ENCODE peak calls at places on chromosome 20, in eight cellular contexts. J is lung, C is Calu3, D is cardiac fibroblast, H is NB4, S is OCI-LY7, G is H9, Q is fibroblast of mammary gland. F is an unnamed sample.

GRCh38 chr20:36856196-36856595 is 19.7 kb upstream of the TLDC2 start:
- DNase-seq in J (no peak), C (no peak), D (no peak), H (no peak), S (no peak), G (no peak), Q (peak; percentile 57), F (no peak)

GRCh38 chr20:24503352-24503931 is 34.0 kb downstream of the SYNDIG1 start:
- DNase-seq in J (peak; percentile 26), C (no peak), D (peak; percentile 57), H (no peak), S (no peak), G (peak; percentile 19), Q (peak; percentile 68), F (no peak)

GRCh38 chr20:18004389-18005031 is 35.7 kb downstream of the MGME1 start:
- DNase-seq in J (no peak), C (no peak), D (no peak), H (no peak), S (no peak), G (no peak), Q (peak; percentile 41), F (no peak)

GRCh38 chr20:33037456-33037855 is 6.0 kb downstream of the BPIFB6 start:
- DNase-seq in J (no peak), C (no peak), D (no peak), H (no peak), S (no peak), G (no peak), Q (no peak), F (no peak)

GRCh38 chr20:3390759-3391500 is 16.5 kb downstream of the DNAAF9 start:
- DNase-seq in J (no peak), C (no peak), D (no peak), H (no peak), S (no peak), G (no peak), Q (no peak), F (no peak)

GRCh38 chr20:16392346-16392745 is 180.9 kb downstream of the KIF16B start:
- DNase-seq in J (no peak), C (no peak), D (no peak), H (no peak), S (peak; percentile 49), G (no peak), Q (no peak), F (no peak)

GRCh38 chr20:59776626-59777320 is 156.7 kb downstream of the SYCP2 start:
- DNase-seq in J (no peak), C (no peak), D (no peak), H (peak; percentile 24), S (no peak), G (peak; percentile 19), Q (no peak), F (no peak)

GRCh38 chr20:9015984-9016324 is 52.9 kb upstream of the PLCB4 start:
- DNase-seq in J (no peak), C (no peak), D (peak; percentile 21), H (no peak), S (no peak), G (no peak), Q (peak; percentile 53), F (no peak)

GRCh38 chr20:25864986-25865714 is 168.5 kb upstream of the ZNF337 start:
- DNase-seq in J (no peak), C (no peak), D (no peak), H (no peak), S (no peak), G (no peak), Q (no peak), F (peak; percentile 77)

GRCh38 chr20:10033905-10034304 is 882 bp upstream of the ANKEF1 start:
- DNase-seq in J (no peak), C (no peak), D (no peak), H (no peak), S (no peak), G (no peak), Q (no peak), F (no peak)

GRCh38 chr20:51368461-51369211 is 173.9 kb downstream of the NFATC2 start:
- DNase-seq in J (no peak), C (no peak), D (no peak), H (no peak), S (no peak), G (no peak), Q (peak; percentile 60), F (no peak)

GRCh38 chr20:63475209-63475608 is 2.8 kb upstream of the KCNQ2 start:
- DNase-seq in J (no peak), C (no peak), D (peak; percentile 30), H (peak; percentile 55), S (no peak), G (peak; percentile 77), Q (peak; percentile 13), F (no peak)

GRCh38 chr20:41408986-41409385 is 42.4 kb upstream of the EMILIN3 start:
- DNase-seq in J (no peak), C (no peak), D (no peak), H (peak; percentile 82), S (no peak), G (no peak), Q (no peak), F (no peak)

GRCh38 chr20:58192567-58192966 is 35.9 kb downstream of the ANKRD60 start:
- DNase-seq in J (no peak), C (peak; percentile 30), D (no peak), H (peak; percentile 20), S (peak; percentile 4), G (peak; percentile 50), Q (no peak), F (no peak)

GRCh38 chr20:17898548-17898994 is 70.0 kb downstream of the SNX5 start:
- DNase-seq in J (peak; percentile 74), C (peak; percentile 41), D (peak; percentile 81), H (peak; percentile 67), S (peak; percentile 80), G (peak; percentile 64), Q (peak; percentile 73), F (no peak)

GRCh38 chr20:2210646-2211556 is 84.9 kb upstream of the TGM3 start:
- DNase-seq in J (peak; percentile 34), C (no peak), D (peak; percentile 89), H (peak; percentile 71), S (no peak), G (no peak), Q (peak; percentile 95), F (no peak)

GRCh38 chr20:39108746-39109145 is 146.6 kb downstream of the DHX35 start:
- DNase-seq in J (no peak), C (no peak), D (peak; percentile 47), H (no peak), S (no peak), G (no peak), Q (peak; percentile 44), F (no peak)

GRCh38 chr20:18016772-18017171 is 40.9 kb downstream of the OVOL2 start:
- DNase-seq in J (no peak), C (no peak), D (no peak), H (no peak), S (no peak), G (no peak), Q (no peak), F (no peak)

GRCh38 chr20:63533871-63534393 is 3.2 kb downstream of the PTK6 start:
- DNase-seq in J (no peak), C (peak; percentile 89), D (no peak), H (no peak), S (no peak), G (no peak), Q (no peak), F (no peak)

GRCh38 chr20:49272654-49273053 is 5.2 kb downstream of the ZNFX1 start:
- DNase-seq in J (no peak), C (no peak), D (no peak), H (no peak), S (no peak), G (no peak), Q (no peak), F (no peak)

GRCh38 chr20:15364781-15365180 is 1027.4 kb upstream of the FLRT3 start:
- DNase-seq in J (no peak), C (no peak), D (no peak), H (no peak), S (no peak), G (no peak), Q (no peak), F (no peak)

GRCh38 chr20:45860573-45861011 is 3.2 kb downstream of the ZSWIM3 start:
- DNase-seq in J (no peak), C (no peak), D (no peak), H (no peak), S (no peak), G (no peak), Q (peak; percentile 28), F (no peak)
- TF ChIP-seq CTCF in J (no peak), C (no peak), D (no peak), H (no peak), S (no peak), G (no peak), Q (no peak), F (no peak)

GRCh38 chr20:61973515-61974356 is 91.9 kb downstream of the TAF4 start:
- DNase-seq in J (no peak), C (no peak), D (no peak), H (no peak), S (no peak), G (no peak), Q (no peak), F (peak; percentile 71)
- TF ChIP-seq CTCF in J (no peak), C (no peak), D (no peak), H (no peak), S (peak; percentile 30), G (peak; percentile 61), Q (no peak), F (no peak)

GRCh38 chr20:62362991-62363919 is 3.9 kb downstream of the LAMA5 start:
- DNase-seq in J (no peak), C (peak; percentile 62), D (no peak), H (no peak), S (peak; percentile 22), G (peak; percentile 73), Q (no peak), F (no peak)
- TF ChIP-seq CTCF in J (no peak), C (no peak), D (no peak), H (no peak), S (peak; percentile 47), G (peak; percentile 45), Q (no peak), F (peak; percentile 75)

DNA sequence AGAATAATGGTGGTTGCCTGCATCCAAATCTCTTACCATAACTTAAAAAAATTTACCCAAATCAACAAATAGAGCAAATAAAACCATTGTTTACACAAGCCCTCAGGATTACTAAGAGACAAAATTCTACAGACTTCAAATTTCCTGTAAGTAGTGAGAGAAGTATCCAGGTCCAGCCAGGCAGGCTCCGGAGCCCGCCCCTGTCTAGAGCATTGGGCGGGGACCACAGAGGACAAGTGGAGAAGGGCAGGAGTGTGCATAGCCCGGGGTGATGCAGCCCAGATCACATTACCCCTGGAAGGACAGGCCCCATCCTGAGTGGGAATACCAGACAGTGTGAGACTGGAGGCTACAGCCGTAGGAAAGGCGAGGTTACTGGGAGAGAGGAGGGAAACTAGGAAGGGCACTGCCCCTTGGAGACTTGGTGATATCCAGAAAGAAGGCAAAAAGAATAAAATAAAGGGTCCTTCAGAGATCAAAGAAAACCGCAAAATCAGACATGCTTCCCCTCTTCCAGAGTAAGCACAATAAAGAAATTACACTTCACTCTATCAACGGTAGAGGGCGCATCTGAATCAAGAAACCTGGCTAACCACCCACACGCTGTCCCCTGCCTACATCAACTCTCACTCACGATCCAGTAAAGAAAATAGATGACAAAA is 26.6 kb downstream of the RIN2 start:
- DNase-seq in J (peak; percentile 60), C (peak; percentile 25), D (peak; percentile 95), H (peak; percentile 75), S (peak; percentile 59), G (peak; percentile 47), Q (peak; percentile 89), F (peak; percentile 91)
- TF ChIP-seq CTCF in J (peak; percentile 79), C (no peak), D (peak; percentile 68), H (peak; percentile 57), S (peak; percentile 85), G (peak; percentile 78), Q (peak; percentile 83), F (peak; percentile 96)

F was measured in chondrocyte.